ENCODE peak calls at places on chromosome 1, in seven cellular contexts. J, L, R, N, U, T and C are unnamed samples.

GRCh38 chr1:59947047-59947938 is 20.7 kb upstream of the CYP2J2 start:
- DNase-seq in R (peak; percentile 80), N (peak; percentile 47), U (peak; percentile 80), J (no peak), L (peak; percentile 38), T (peak; percentile 42), C (peak; percentile 52)

GRCh38 chr1:67530071-67530470 is 99.9 kb upstream of the SERBP1 start:
- DNase-seq in L (no peak), J (no peak), R (no peak), T (no peak), N (no peak), U (no peak), C (no peak)

GRCh38 chr1:27400035-27400962 is 7.9 kb downstream of the GPR3 start:
- DNase-seq in R (peak; percentile 45), U (no peak), N (no peak), T (no peak), J (no peak), L (peak; percentile 80), C (no peak)

GRCh38 chr1:19559641-19560040 is 74.3 kb upstream of the CAPZB start:
- DNase-seq in N (no peak), R (peak; percentile 56), U (peak; percentile 77), T (no peak), L (no peak), J (no peak), C (no peak)

GRCh38 chr1:29725262-29725661 is 488.9 kb downstream of the PTPRU start:
- DNase-seq in J (no peak), T (no peak), U (no peak), L (no peak), N (no peak), R (no peak), C (no peak)

GRCh38 chr1:162091681-162092524 is 22.4 kb downstream of the NOS1AP start:
- DNase-seq in T (no peak), J (no peak), N (no peak), R (no peak), U (no peak), L (peak; percentile 30), C (no peak)

GRCh38 chr1:18927654-18928272 is 25.4 kb upstream of the ALDH4A1 start:
- DNase-seq in J (no peak), R (peak; percentile 56), T (no peak), L (peak; percentile 75), N (peak; percentile 77), U (no peak), C (no peak)

GRCh38 chr1:112805155-112805853 is 90.2 kb upstream of the PPM1J start:
- DNase-seq in R (no peak), N (no peak), T (no peak), J (no peak), U (no peak), L (peak; percentile 23), C (no peak)

GRCh38 chr1:156108664-156109241 is 5.8 kb upstream of the LMNA start:
- DNase-seq in U (no peak), R (no peak), J (no peak), T (no peak), L (no peak), N (no peak), C (no peak)

GRCh38 chr1:83692524-83693336 is 306.2 kb downstream of the TTLL7 start:
- DNase-seq in U (peak; percentile 20), N (peak; percentile 79), J (no peak), T (no peak), R (peak; percentile 25), L (peak; percentile 12), C (no peak)

GRCh38 chr1:185565314-185565713 is 168.9 kb upstream of the HMCN1 start:
- DNase-seq in L (no peak), T (no peak), N (no peak), U (peak; percentile 19), R (peak; percentile 55), J (no peak), C (peak; percentile 16)

GRCh38 chr1:247332215-247332900 is 691 bp upstream of the ZNF496 start:
- DNase-seq in J (peak; percentile 13), N (peak; percentile 75), T (peak; percentile 60), R (peak; percentile 53), U (peak; percentile 74), L (peak; percentile 90), C (no peak)

GRCh38 chr1:97084566-97084965 is 363.0 kb downstream of the PTBP2 start:
- DNase-seq in U (peak; percentile 7), J (no peak), L (no peak), R (no peak), T (no peak), N (no peak), C (no peak)